ENCODE peak calls at places on chromosomes 13 and 19, in six cellular contexts. One of them, this sample, is unnamed.

GRCh38 chr19:6772028-6772865 is at the start of gene VAV1:
- DNase-seq in Peyer's patch: peak
- DNase-seq in A549: no peak
- DNase-seq in thoracic aorta: no peak
- DNase-seq in endodermal cell: peak
- DNase-seq in ascending aorta: peak
- DNase-seq in this sample: peak

GRCh38 chr19:36047835-36048234 is 6.2 kb downstream of the THAP8 start:
- DNase-seq in thoracic aorta: no peak
- DNase-seq in endodermal cell: no peak
- DNase-seq in ascending aorta: no peak
- DNase-seq in A549: no peak
- DNase-seq in Peyer's patch: no peak
- DNase-seq in this sample: no peak

GRCh38 chr19:10295305-10295846 is 5.6 kb downstream of the ICAM5 start:
- DNase-seq in Peyer's patch: peak
- DNase-seq in endodermal cell: peak
- DNase-seq in A549: peak
- DNase-seq in thoracic aorta: no peak
- DNase-seq in ascending aorta: no peak
- DNase-seq in this sample: peak

GRCh38 chr19:45254044-45254531 is 3.0 kb downstream of the MARK4 start:
- DNase-seq in ascending aorta: no peak
- DNase-seq in endodermal cell: peak
- DNase-seq in Peyer's patch: no peak
- DNase-seq in A549: no peak
- DNase-seq in thoracic aorta: no peak
- DNase-seq in this sample: no peak

GRCh38 chr19:6047741-6048231 is 62.5 kb downstream of the RFX2 start:
- DNase-seq in endodermal cell: peak
- DNase-seq in thoracic aorta: no peak
- DNase-seq in A549: peak
- DNase-seq in ascending aorta: no peak
- DNase-seq in Peyer's patch: peak
- DNase-seq in this sample: no peak

GRCh38 chr19:40241125-40241808 is 14.8 kb upstream of the CCNP start:
- DNase-seq in ascending aorta: no peak
- DNase-seq in Peyer's patch: no peak
- DNase-seq in A549: no peak
- DNase-seq in endodermal cell: no peak
- DNase-seq in thoracic aorta: no peak
- DNase-seq in this sample: no peak

GRCh38 chr19:54364775-54365257 is at the start of gene LAIR1:
- DNase-seq in ascending aorta: peak
- DNase-seq in Peyer's patch: no peak
- DNase-seq in endodermal cell: no peak
- DNase-seq in A549: no peak
- DNase-seq in thoracic aorta: no peak
- DNase-seq in this sample: no peak

GRCh38 chr13:75934889-75935288 is 298.8 kb downstream of the LMO7 start:
- DNase-seq in ascending aorta: no peak
- DNase-seq in Peyer's patch: no peak
- DNase-seq in A549: peak
- DNase-seq in thoracic aorta: no peak
- DNase-seq in endodermal cell: no peak
- DNase-seq in this sample: no peak

GRCh38 chr13:76349700-76350099 is 536.5 kb downstream of the KCTD12 start:
- DNase-seq in A549: no peak
- DNase-seq in ascending aorta: no peak
- DNase-seq in Peyer's patch: no peak
- DNase-seq in endodermal cell: no peak
- DNase-seq in thoracic aorta: no peak
- DNase-seq in this sample: no peak

GRCh38 chr13:98775844-98776598 is 23.5 kb upstream of the SLC15A1 start:
- DNase-seq in endodermal cell: no peak
- DNase-seq in A549: peak
- DNase-seq in ascending aorta: no peak
- DNase-seq in Peyer's patch: peak
- DNase-seq in thoracic aorta: no peak
- DNase-seq in this sample: no peak

GRCh38 chr13:98665638-98665995 is 86.9 kb downstream of the SLC15A1 start:
- DNase-seq in A549: no peak
- DNase-seq in Peyer's patch: no peak
- DNase-seq in endodermal cell: no peak
- DNase-seq in thoracic aorta: no peak
- DNase-seq in ascending aorta: no peak
- DNase-seq in this sample: no peak

GRCh38 chr19:45276284-45276687 is 25.2 kb downstream of the MARK4 start:
- DNase-seq in A549: no peak
- DNase-seq in endodermal cell: no peak
- DNase-seq in thoracic aorta: no peak
- DNase-seq in ascending aorta: no peak
- DNase-seq in Peyer's patch: no peak
- DNase-seq in this sample: no peak

GRCh38 chr19:45553464-45553863 is 31.1 kb downstream of the OPA3 start:
- DNase-seq in Peyer's patch: peak
- DNase-seq in A549: no peak
- DNase-seq in thoracic aorta: no peak
- DNase-seq in ascending aorta: no peak
- DNase-seq in endodermal cell: peak
- DNase-seq in this sample: no peak

GRCh38 chr13:79782541-79783216 is 301.7 kb downstream of the NDFIP2 start:
- DNase-seq in ascending aorta: no peak
- DNase-seq in thoracic aorta: no peak
- DNase-seq in A549: no peak
- DNase-seq in Peyer's patch: peak
- DNase-seq in endodermal cell: peak
- DNase-seq in this sample: no peak

GRCh38 chr13:100339411-100339935 is 249.1 kb downstream of the GGACT start:
- DNase-seq in thoracic aorta: no peak
- DNase-seq in Peyer's patch: no peak
- DNase-seq in ascending aorta: no peak
- DNase-seq in A549: no peak
- DNase-seq in endodermal cell: no peak
- DNase-seq in this sample: no peak

GRCh38 chr19:51094696-51095279 is 12.1 kb upstream of the KLK14 start:
- DNase-seq in A549: peak
- DNase-seq in Peyer's patch: no peak
- DNase-seq in ascending aorta: no peak
- DNase-seq in endodermal cell: peak
- DNase-seq in thoracic aorta: no peak
- DNase-seq in this sample: no peak

GRCh38 chr19:28435551-28436261 is 777.2 kb downstream of the UQCRFS1 start:
- DNase-seq in A549: no peak
- DNase-seq in endodermal cell: no peak
- DNase-seq in Peyer's patch: no peak
- DNase-seq in ascending aorta: no peak
- DNase-seq in thoracic aorta: no peak
- DNase-seq in this sample: no peak

GRCh38 chr19:2055871-2056809 is 5.1 kb upstream of the MKNK2 start:
- DNase-seq in Peyer's patch: no peak
- DNase-seq in thoracic aorta: no peak
- DNase-seq in endodermal cell: peak
- DNase-seq in A549: peak
- DNase-seq in ascending aorta: no peak
- DNase-seq in this sample: no peak

GRCh38 chr13:25375727-25376358 is 4.1 kb downstream of the ATP8A2 start:
- DNase-seq in thoracic aorta: no peak
- DNase-seq in endodermal cell: peak
- DNase-seq in Peyer's patch: no peak
- DNase-seq in ascending aorta: no peak
- DNase-seq in A549: peak
- DNase-seq in this sample: no peak

GRCh38 chr19:56098731-56099577 is 22.1 kb downstream of the ZNF787 start:
- DNase-seq in A549: no peak
- DNase-seq in thoracic aorta: no peak
- DNase-seq in ascending aorta: no peak
- DNase-seq in Peyer's patch: no peak
- DNase-seq in endodermal cell: no peak
- DNase-seq in this sample: no peak

GRCh38 chr19:4754248-4754647 is 30.6 kb upstream of the DPP9 start:
- DNase-seq in Peyer's patch: no peak
- DNase-seq in endodermal cell: no peak
- DNase-seq in ascending aorta: no peak
- DNase-seq in A549: no peak
- DNase-seq in thoracic aorta: no peak
- DNase-seq in this sample: no peak

GRCh38 chr19:33139165-33139564 is 7.3 kb downstream of the WDR88 start:
- DNase-seq in Peyer's patch: no peak
- DNase-seq in endodermal cell: no peak
- DNase-seq in ascending aorta: no peak
- DNase-seq in thoracic aorta: no peak
- DNase-seq in A549: no peak
- DNase-seq in this sample: no peak

GRCh38 chr13:74087304-74087703 is 46.9 kb downstream of the KLF12 start:
- DNase-seq in A549: no peak
- DNase-seq in thoracic aorta: no peak
- DNase-seq in endodermal cell: no peak
- DNase-seq in ascending aorta: no peak
- DNase-seq in Peyer's patch: no peak
- DNase-seq in this sample: no peak

GRCh38 chr13:43397110-43397509 is 373.7 kb downstream of the DNAJC15 start:
- DNase-seq in A549: no peak
- DNase-seq in ascending aorta: no peak
- DNase-seq in thoracic aorta: no peak
- DNase-seq in Peyer's patch: no peak
- DNase-seq in endodermal cell: no peak
- DNase-seq in this sample: no peak

GRCh38 chr19:5457709-5458108 is 2.5 kb downstream of the ZNRF4 start:
- DNase-seq in A549: no peak
- DNase-seq in Peyer's patch: no peak
- DNase-seq in ascending aorta: no peak
- DNase-seq in thoracic aorta: no peak
- DNase-seq in endodermal cell: no peak
- DNase-seq in this sample: no peak

GRCh38 chr19:16266586-16266942 is 58.1 kb upstream of the KLF2 start:
- DNase-seq in A549: no peak
- DNase-seq in Peyer's patch: no peak
- DNase-seq in ascending aorta: no peak
- DNase-seq in endodermal cell: no peak
- DNase-seq in thoracic aorta: no peak
- DNase-seq in this sample: no peak

GRCh38 chr13:75869981-75870380 is 233.9 kb downstream of the LMO7 start:
- DNase-seq in endodermal cell: no peak
- DNase-seq in thoracic aorta: no peak
- DNase-seq in A549: no peak
- DNase-seq in ascending aorta: no peak
- DNase-seq in Peyer's patch: no peak
- DNase-seq in this sample: no peak

GRCh38 chr13:50106559-50106958 is 91.3 kb downstream of the KCNRG start:
- DNase-seq in A549: no peak
- DNase-seq in endodermal cell: no peak
- DNase-seq in ascending aorta: no peak
- DNase-seq in Peyer's patch: no peak
- DNase-seq in thoracic aorta: no peak
- DNase-seq in this sample: no peak

GRCh38 chr19:5172859-5173577 is 167.6 kb downstream of the PTPRS start:
- DNase-seq in endodermal cell: no peak
- DNase-seq in A549: peak
- DNase-seq in ascending aorta: peak
- DNase-seq in Peyer's patch: no peak
- DNase-seq in thoracic aorta: peak
- DNase-seq in this sample: no peak

GRCh38 chr13:46759861-46760260 is 37.1 kb downstream of the ESD start:
- DNase-seq in endodermal cell: no peak
- DNase-seq in Peyer's patch: no peak
- DNase-seq in A549: peak
- DNase-seq in ascending aorta: no peak
- DNase-seq in thoracic aorta: no peak
- DNase-seq in this sample: no peak

GRCh38 chr13:72698164-72698563 is 29.3 kb downstream of the MZT1 start:
- DNase-seq in Peyer's patch: no peak
- DNase-seq in ascending aorta: no peak
- DNase-seq in A549: no peak
- DNase-seq in thoracic aorta: no peak
- DNase-seq in endodermal cell: no peak
- DNase-seq in this sample: no peak

GRCh38 chr19:14475251-14476073 is at the start of gene PTGER1:
- DNase-seq in endodermal cell: peak
- DNase-seq in A549: peak
- DNase-seq in Peyer's patch: no peak
- DNase-seq in thoracic aorta: no peak
- DNase-seq in ascending aorta: no peak
- DNase-seq in this sample: no peak
- TF ChIP-seq CTCF in endodermal cell: peak
- TF ChIP-seq CTCF in A549: no peak
- TF ChIP-seq CTCF in Peyer's patch: peak
- TF ChIP-seq CTCF in thoracic aorta: no peak
- TF ChIP-seq CTCF in ascending aorta: peak
- TF ChIP-seq CTCF in this sample: no peak

DNA sequence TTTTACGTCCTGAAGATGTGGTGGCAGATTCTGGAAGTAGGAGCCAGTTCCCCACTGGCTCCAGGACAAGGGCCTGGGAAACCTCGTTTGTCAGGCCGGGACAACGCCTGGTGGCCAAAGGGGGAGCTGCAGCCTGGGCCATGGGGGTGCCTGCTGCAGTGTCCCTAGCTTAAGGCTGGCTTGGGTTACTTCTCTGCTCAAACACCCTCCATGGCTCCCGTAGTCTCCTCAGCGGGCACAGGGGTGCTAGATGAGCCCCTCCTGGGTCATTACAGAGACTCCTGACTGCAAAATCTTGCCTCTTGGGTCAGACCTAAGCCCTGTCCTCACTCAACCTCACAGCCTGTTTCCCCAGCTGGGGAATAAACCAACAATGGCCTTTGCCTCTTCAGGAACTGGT is 14.7 kb downstream of the CILP2 start:
- DNase-seq in endodermal cell: peak
- DNase-seq in A549: peak
- DNase-seq in Peyer's patch: peak
- DNase-seq in ascending aorta: no peak
- DNase-seq in thoracic aorta: no peak
- DNase-seq in this sample: no peak
- TF ChIP-seq CTCF in endodermal cell: peak
- TF ChIP-seq CTCF in A549: no peak
- TF ChIP-seq CTCF in Peyer's patch: peak
- TF ChIP-seq CTCF in ascending aorta: peak
- TF ChIP-seq CTCF in thoracic aorta: peak
- TF ChIP-seq CTCF in this sample: no peak

DNA sequence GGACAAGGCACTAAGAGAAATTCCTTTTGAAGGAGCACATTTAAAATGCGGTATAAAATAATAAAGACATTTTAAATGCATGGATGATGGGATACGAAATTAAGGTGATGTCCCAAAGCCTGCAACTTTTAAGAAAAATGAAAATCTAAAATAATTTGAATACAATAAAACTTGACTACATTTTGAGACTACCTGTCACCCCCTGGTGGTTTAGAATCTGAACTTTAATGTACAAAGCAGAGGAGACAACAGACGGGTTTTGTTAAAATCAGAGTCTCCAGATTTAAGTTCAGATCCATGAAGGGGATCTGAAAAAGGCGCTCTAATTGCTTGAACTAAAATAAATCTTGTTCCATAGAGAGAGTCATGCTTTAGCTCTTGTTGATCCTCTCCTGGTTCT is 1129.3 kb upstream of the PCDH20 start:
- DNase-seq in thoracic aorta: no peak
- DNase-seq in Peyer's patch: no peak
- DNase-seq in ascending aorta: no peak
- DNase-seq in endodermal cell: no peak
- DNase-seq in A549: no peak
- DNase-seq in this sample: no peak
- TF ChIP-seq CTCF in thoracic aorta: no peak
- TF ChIP-seq CTCF in Peyer's patch: no peak
- TF ChIP-seq CTCF in ascending aorta: no peak
- TF ChIP-seq CTCF in endodermal cell: peak
- TF ChIP-seq CTCF in A549: no peak
- TF ChIP-seq CTCF in this sample: no peak

GRCh38 chr13:107838592-107839161 is 376.7 kb downstream of the LIG4 start:
- DNase-seq in A549: no peak
- DNase-seq in endodermal cell: peak
- DNase-seq in Peyer's patch: no peak
- DNase-seq in ascending aorta: no peak
- DNase-seq in thoracic aorta: no peak
- DNase-seq in this sample: no peak
- TF ChIP-seq CTCF in A549: no peak
- TF ChIP-seq CTCF in endodermal cell: no peak
- TF ChIP-seq CTCF in Peyer's patch: no peak
- TF ChIP-seq CTCF in ascending aorta: no peak
- TF ChIP-seq CTCF in thoracic aorta: no peak
- TF ChIP-seq CTCF in this sample: no peak

This sample was measured in activated B cell treated with CpG ODN at 0.5 μM for 24 hours.